ENCODE peak calls at places on chromosomes 16 and 17, in five cellular contexts. Z is K562, D is H1, B is GM12878, I is HepG2. K is an unnamed sample. For H3K4me1, the result is how much of the 10 kb centered on the place peaks cover.

GRCh38 chr16:77775911-77776909 is 12.2 kb upstream of the VAT1L start:
- DNase-seq in Z (no peak), D (no peak), B (no peak), I (peak), K (no peak)

GRCh38 chr16:21001262-21001661 is 100.7 kb downstream of the LYRM1 start:
- DNase-seq in Z (peak), D (peak), B (no peak), I (peak), K (peak)

GRCh38 chr17:77779711-77780539 is 178.6 kb upstream of the TNRC6C start:
- DNase-seq in Z (no peak), D (no peak), B (no peak), I (no peak), K (no peak)

GRCh38 chr16:47777191-47777590 is 316.1 kb downstream of the PHKB start:
- DNase-seq in Z (no peak), D (no peak), B (no peak), I (no peak), K (no peak)

GRCh38 chr16:17476414-17477259 is 5.9 kb upstream of the XYLT1 start:
- DNase-seq in Z (no peak), D (peak), B (no peak), I (peak), K (peak)

GRCh38 chr16:67415872-67416793 is at the start of gene ZDHHC1:
- DNase-seq in Z (peak), D (peak), B (no peak), I (no peak), K (peak)

GRCh38 chr17:72603346-72604242 is 482.8 kb downstream of the SOX9 start:
- DNase-seq in Z (no peak), D (no peak), B (no peak), I (no peak), K (peak)

GRCh38 chr17:51088287-51088686 is 32.4 kb downstream of the SPAG9 start:
- DNase-seq in Z (no peak), D (peak), B (no peak), I (no peak), K (no peak)

GRCh38 chr17:57957120-57957850 is 2.1 kb upstream of the CUEDC1 start:
- DNase-seq in Z (no peak), D (peak), B (no peak), I (no peak), K (no peak)

GRCh38 chr16:84284168-84284722 is 10.4 kb upstream of the WFDC1 start:
- DNase-seq in Z (peak), D (peak), B (no peak), I (peak), K (no peak)

GRCh38 chr17:42843358-42843934 is 934 bp upstream of the AOC2 start:
- DNase-seq in Z (peak), D (no peak), B (no peak), I (peak), K (peak)

GRCh38 chr17:43068570-43069367 is 43.7 kb downstream of the RND2 start:
- DNase-seq in Z (no peak), D (no peak), B (no peak), I (peak), K (no peak)

GRCh38 chr16:84947022-84947421 is 64.3 kb downstream of the ZDHHC7 start:
- DNase-seq in Z (no peak), D (no peak), B (no peak), I (no peak), K (no peak)

GRCh38 chr16:87527055-87527724 is 34.4 kb upstream of the ZCCHC14 start:
- DNase-seq in Z (no peak), D (no peak), B (no peak), I (no peak), K (no peak)

GRCh38 chr17:15378243-15378642 is 36.8 kb upstream of the TEKT3 start:
- DNase-seq in Z (no peak), D (no peak), B (no peak), I (no peak), K (no peak)

GRCh38 chr17:70120420-70120819 is 45.4 kb downstream of the KCNJ16 start:
- DNase-seq in Z (no peak), D (no peak), B (no peak), I (no peak), K (no peak)

GRCh38 chr17:7852262-7852670 is 2.6 kb upstream of the TMEM88 start:
- DNase-seq in Z (no peak), D (no peak), B (no peak), I (no peak), K (no peak)

GRCh38 chr17:34990921-34991365 is 10.6 kb downstream of the LIG3 start:
- DNase-seq in Z (no peak), D (no peak), B (no peak), I (no peak), K (no peak)

GRCh38 chr17:57493625-57494024 is 237.3 kb downstream of the MSI2 start:
- DNase-seq in Z (no peak), D (no peak), B (no peak), I (no peak), K (no peak)

GRCh38 chr17:74690409-74690825 is 22.3 kb downstream of the CD300LF start:
- DNase-seq in Z (no peak), D (no peak), B (no peak), I (no peak), K (no peak)

GRCh38 chr17:2083613-2084128 is 28.8 kb downstream of the HIC1 start:
- DNase-seq in Z (no peak), D (no peak), B (peak), I (peak), K (no peak)

GRCh38 chr17:40325156-40326013 is 16.4 kb downstream of the RARA start:
- DNase-seq in Z (no peak), D (no peak), B (no peak), I (no peak), K (no peak)

GRCh38 chr17:11539637-11540036 is 58.6 kb upstream of the DNAH9 start:
- DNase-seq in Z (no peak), D (no peak), B (no peak), I (no peak), K (no peak)
- H3K4me1 ChIP-seq in Z (under half), D (under half), B (under half), I (under half), K (under half)

GRCh38 chr16:9665851-9666271 is 516.4 kb downstream of the GRIN2A start:
- DNase-seq in Z (no peak), D (no peak), B (no peak), I (no peak), K (no peak)
- TF ChIP-seq HDAC2 in Z (no peak), D (no peak), B (no peak), I (no peak), K (no peak)

GRCh38 chr17:29158515-29159275 is 21.5 kb downstream of the MYO18A start:
- DNase-seq in Z (no peak), D (no peak), B (no peak), I (peak), K (no peak)
- H3K4me1 ChIP-seq in Z (half or more), D (under half), B (under half), I (half or more), K (half or more)

DNA sequence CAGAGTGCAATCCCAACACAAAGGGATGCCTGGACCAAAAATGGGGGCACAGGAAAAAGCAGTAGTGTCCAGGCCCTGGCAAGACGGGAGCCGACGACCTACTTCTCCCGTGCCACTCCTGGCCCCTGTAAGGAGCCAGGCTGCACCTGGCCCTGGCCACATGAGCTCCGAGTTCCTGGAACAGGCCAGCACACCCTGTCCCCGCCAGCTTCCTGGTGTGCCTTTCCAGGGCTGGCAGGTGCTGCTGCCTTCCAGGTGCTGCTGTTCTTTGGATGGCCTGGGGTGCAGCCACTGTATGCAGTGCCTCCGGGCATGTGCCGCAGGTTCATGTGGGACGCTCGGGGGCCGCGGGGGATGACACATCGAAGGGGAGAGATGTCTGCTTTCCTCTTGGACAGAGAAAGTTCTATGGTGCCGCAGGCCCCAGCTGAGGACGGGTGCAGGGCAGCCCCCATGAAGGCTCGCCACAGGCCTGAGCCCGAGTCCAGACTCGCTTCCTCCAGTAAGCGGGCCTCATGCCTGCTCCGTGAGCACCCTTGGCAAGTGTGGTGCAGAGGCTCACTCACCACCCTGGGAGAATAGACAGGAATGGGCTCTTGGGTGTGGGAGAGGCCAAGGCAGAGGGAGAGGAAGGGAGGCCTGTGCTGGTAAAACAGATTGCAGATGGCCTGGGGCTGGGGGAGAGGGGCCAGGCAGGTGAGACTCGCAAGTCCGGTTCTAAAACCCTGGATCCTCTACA is 54.7 kb upstream of the FASN start:
- DNase-seq in Z (no peak), D (no peak), B (no peak), I (no peak), K (no peak)
- TF ChIP-seq HDAC2 in Z (no peak), D (no peak), B (no peak), I (no peak), K (no peak)

DNA sequence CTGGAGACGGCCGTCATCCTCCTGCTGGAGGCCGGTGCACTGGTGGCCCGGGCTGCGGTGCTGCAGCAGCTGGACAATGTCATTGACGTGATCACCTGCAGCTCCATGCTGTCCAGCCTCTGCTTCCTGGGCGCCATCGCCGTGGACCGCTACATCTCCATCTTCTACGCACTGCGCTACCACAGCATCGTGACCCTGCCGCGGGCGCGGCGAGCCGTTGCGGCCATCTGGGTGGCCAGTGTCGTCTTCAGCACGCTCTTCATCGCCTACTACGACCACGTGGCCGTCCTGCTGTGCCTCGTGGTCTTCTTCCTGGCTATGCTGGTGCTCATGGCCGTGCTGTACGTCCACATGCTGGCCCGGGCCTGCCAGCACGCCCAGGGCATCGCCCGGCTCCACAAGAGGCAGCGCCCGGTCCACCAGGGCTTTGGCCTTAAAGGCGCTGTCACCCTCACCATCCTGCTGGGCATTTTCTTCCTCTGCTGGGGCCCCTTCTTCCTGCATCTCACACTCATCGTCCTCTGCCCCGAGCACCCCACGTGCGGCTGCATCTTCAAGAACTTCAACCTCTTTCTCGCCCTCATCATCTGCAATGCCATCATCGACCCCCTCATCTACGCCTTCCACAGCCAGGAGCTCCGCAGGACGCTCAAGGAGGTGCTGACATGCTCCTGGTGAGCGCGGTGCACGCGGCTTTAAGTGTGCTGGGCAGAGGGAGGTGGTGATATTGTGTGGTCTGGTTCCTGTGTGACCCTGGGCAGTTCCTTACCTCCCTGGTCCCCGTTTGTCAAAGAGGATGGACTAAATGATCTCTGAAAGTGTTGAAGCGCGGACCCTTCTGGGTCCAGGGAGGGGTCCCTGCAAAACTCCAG is 1.1 kb downstream of the MC1R start:
- DNase-seq in Z (no peak), D (no peak), B (no peak), I (no peak), K (no peak)
- H3K4me1 ChIP-seq in Z (half or more), D (under half), B (under half), I (half or more), K (half or more)

DNA sequence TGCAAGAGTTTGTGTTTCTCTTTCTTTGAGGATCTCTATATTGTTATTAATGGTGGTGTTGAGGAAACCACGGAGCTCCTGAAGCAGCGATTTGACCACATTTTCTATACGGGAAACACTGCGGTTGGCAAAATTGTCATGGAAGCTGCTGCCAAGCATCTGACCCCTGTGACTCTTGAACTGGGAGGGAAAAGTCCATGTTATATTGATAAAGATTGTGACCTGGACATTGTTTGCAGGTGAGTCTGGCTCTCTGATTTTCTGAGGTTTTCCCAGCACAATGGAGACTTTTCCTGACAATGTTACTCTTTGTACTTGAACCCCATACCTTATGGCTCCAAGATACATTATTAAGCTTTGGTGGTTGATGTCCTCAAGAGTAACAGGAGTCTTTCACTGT is 7.8 kb downstream of the ALDH3A2 start:
- DNase-seq in Z (no peak), D (no peak), B (no peak), I (no peak), K (no peak)
- TF ChIP-seq HDAC2 in Z (no peak), D (no peak), B (no peak), I (no peak), K (no peak)